ENCODE peak calls at places on chromosomes 2 and 18, in six cellular contexts. C is neural crest cell; M is CD8-positive, alpha-beta T cell; J is PC-3; G is HFF-Myc; U is pancreas. H is an unnamed sample.

GRCh38 chr2:35973132-35973736 is 382.3 kb upstream of the CRIM1 start:
- DNase-seq in C (no peak), M (no peak), J (peak; percentile 38), G (no peak), U (no peak), H (no peak)

GRCh38 chr2:220078439-220078838 is 451.0 kb downstream of the SLC4A3 start:
- DNase-seq in C (no peak), M (no peak), J (no peak), G (no peak), U (no peak), H (peak; percentile 60)

GRCh38 chr2:180823546-180824141 is 156.8 kb upstream of the UBE2E3 start:
- DNase-seq in C (no peak), M (no peak), J (peak; percentile 55), G (no peak), U (no peak), H (no peak)

GRCh38 chr2:45028276-45028675 is 19.0 kb upstream of the SIX2 start:
- DNase-seq in C (no peak), M (no peak), J (peak; percentile 62), G (peak; percentile 12), U (no peak), H (no peak)

GRCh38 chr18:47985837-47986236 is 55.4 kb upstream of the SMAD2 start:
- DNase-seq in C (no peak), M (peak; percentile 32), J (no peak), G (no peak), U (no peak), H (no peak)

GRCh38 chr18:58682429-58683069 is 11.3 kb downstream of the MALT1 start:
- DNase-seq in C (no peak), M (no peak), J (peak; percentile 84), G (peak; percentile 75), U (peak; percentile 54), H (no peak)

GRCh38 chr2:204628926-204629661 is 83.8 kb downstream of the PARD3B start:
- DNase-seq in C (no peak), M (no peak), J (no peak), G (no peak), U (no peak), H (no peak)

GRCh38 chr2:235112365-235112764 is 160.5 kb downstream of the SH3BP4 start:
- DNase-seq in C (no peak), M (no peak), J (no peak), G (no peak), U (no peak), H (no peak)

GRCh38 chr2:161992526-161992925 is 81.5 kb downstream of the DPP4 start:
- DNase-seq in C (no peak), M (peak; percentile 62), J (no peak), G (no peak), U (no peak), H (no peak)

GRCh38 chr2:1132328-1132964 is 181.8 kb downstream of the SNTG2 start:
- DNase-seq in C (no peak), M (no peak), J (no peak), G (no peak), U (no peak), H (no peak)

GRCh38 chr18:26709897-26710296 is 155.6 kb downstream of the AQP4 start:
- DNase-seq in C (no peak), M (no peak), J (no peak), G (no peak), U (no peak), H (no peak)

GRCh38 chr2:53512071-53512841 is 255.3 kb upstream of the CHAC2 start:
- DNase-seq in C (no peak), M (no peak), J (peak; percentile 93), G (no peak), U (no peak), H (no peak)

GRCh38 chr2:84713441-84713840 is 167.4 kb downstream of the TRABD2A start:
- DNase-seq in C (no peak), M (no peak), J (no peak), G (no peak), U (no peak), H (no peak)

GRCh38 chr2:32711219-32711618 is 83.4 kb downstream of the TTC27 start:
- DNase-seq in C (no peak), M (no peak), J (peak; percentile 90), G (no peak), U (no peak), H (peak; percentile 35)

GRCh38 chr2:205738341-205738968 is 56.2 kb downstream of the NRP2 start:
- DNase-seq in C (no peak), M (no peak), J (no peak), G (no peak), U (no peak), H (no peak)

GRCh38 chr2:173998386-173998785 is 33.2 kb upstream of the SP3 start:
- DNase-seq in C (no peak), M (no peak), J (no peak), G (no peak), U (no peak), H (no peak)

GRCh38 chr2:142868281-142868762 is 9.1 kb upstream of the KYNU start:
- DNase-seq in C (no peak), M (no peak), J (peak; percentile 68), G (no peak), U (peak; percentile 31), H (no peak)

GRCh38 chr2:5176764-5177163 is 515.4 kb upstream of the SOX11 start:
- DNase-seq in C (no peak), M (no peak), J (peak; percentile 53), G (no peak), U (no peak), H (no peak)

GRCh38 chr2:223576873-223577272 is 25.3 kb downstream of the SCG2 start:
- DNase-seq in C (no peak), M (no peak), J (no peak), G (peak; percentile 99), U (no peak), H (peak; percentile 86)

DNA sequence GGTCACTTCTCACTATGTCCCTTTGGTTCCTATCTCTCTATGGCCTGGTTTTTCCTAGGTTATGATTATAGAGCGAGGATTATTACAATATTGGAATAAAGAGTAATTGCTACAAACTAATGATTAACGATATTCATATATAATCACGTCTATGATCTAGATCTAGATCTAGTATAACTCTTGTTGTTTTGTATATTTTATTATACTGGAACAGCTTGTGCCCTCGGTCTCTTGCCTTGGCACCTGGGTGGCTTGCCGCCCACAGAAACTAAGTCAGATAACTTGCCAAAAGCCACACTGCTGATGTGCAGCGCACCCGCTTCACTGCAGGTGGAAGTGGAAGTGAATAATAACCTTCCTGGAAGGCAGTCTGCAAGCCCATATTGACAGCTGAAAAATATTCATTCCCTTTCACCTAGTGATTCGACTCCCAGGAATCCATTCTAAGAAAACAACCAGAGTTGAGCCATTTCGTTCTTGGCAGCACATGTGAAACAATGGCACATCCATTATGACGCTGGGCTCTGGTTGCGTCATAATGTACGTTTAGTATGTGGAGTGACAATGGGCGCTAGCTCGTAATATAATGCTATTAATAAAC is 725 bp upstream of the ANKRD53 start:
- DNase-seq in C (no peak), M (peak; percentile 49), J (peak; percentile 57), G (no peak), U (no peak), H (peak; percentile 35)
- TF ChIP-seq CTCF in C (peak; percentile 9), M (peak; percentile 4), J (peak; percentile 39), G (peak; percentile 1), U (no peak), H (no peak)

GRCh38 chr18:74152906-74153305 is 4.6 kb downstream of the TIMM21 start:
- DNase-seq in C (no peak), M (no peak), J (no peak), G (no peak), U (no peak), H (no peak)
- TF ChIP-seq CTCF in C (no peak), M (no peak), J (peak; percentile 35), G (peak; percentile 41), U (no peak), H (peak; percentile 5)

DNA sequence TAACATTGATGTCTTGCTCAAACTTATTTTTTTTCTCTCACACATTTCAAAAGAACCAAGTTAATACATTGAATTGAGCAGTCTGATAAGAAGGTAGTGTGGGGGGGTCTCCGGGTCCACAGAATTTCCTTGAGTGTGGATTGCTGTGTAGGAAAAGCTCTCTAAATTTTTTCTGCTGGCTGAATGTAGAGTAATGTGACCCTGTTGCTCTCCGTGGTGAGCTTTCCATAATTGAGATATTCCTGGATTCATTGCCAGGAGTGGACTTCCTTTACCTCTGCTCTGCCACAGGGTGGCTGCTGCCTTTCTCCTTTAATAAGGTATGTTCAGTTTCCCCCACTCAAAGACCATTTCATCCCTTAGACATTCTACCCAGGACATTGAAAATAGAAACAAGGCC is 50.9 kb downstream of the PKP4 start:
- DNase-seq in C (no peak), M (no peak), J (no peak), G (no peak), U (no peak), H (no peak)
- TF ChIP-seq CTCF in C (no peak), M (no peak), J (no peak), G (no peak), U (no peak), H (no peak)

GRCh38 chr2:30910686-30911085 is 103.4 kb upstream of the CAPN13 start:
- DNase-seq in C (no peak), M (no peak), J (no peak), G (no peak), U (no peak), H (no peak)

GRCh38 chr2:30914456-30914855 is 107.2 kb upstream of the CAPN13 start:
- DNase-seq in C (no peak), M (no peak), J (peak; percentile 31), G (no peak), U (no peak), H (no peak)

GRCh38 chr2:30911327-30911726 is 104.1 kb upstream of the CAPN13 start:
- DNase-seq in C (no peak), M (no peak), J (no peak), G (no peak), U (no peak), H (no peak)

GRCh38 chr2:30912056-30912455 is 104.8 kb upstream of the CAPN13 start:
- DNase-seq in C (no peak), M (no peak), J (no peak), G (no peak), U (no peak), H (no peak)

GRCh38 chr2:30915485-30915884 is 108.2 kb upstream of the CAPN13 start:
- DNase-seq in C (peak; percentile 11), M (no peak), J (peak; percentile 56), G (no peak), U (no peak), H (no peak)
- TF ChIP-seq CTCF in C (peak; percentile 60), M (no peak), J (peak; percentile 56), G (peak; percentile 41), U (no peak), H (peak; percentile 17)

GRCh38 chr2:54805255-54805654 is 81.8 kb downstream of the EML6 start:
- DNase-seq in C (no peak), M (no peak), J (no peak), G (no peak), U (no peak), H (no peak)

GRCh38 chr2:54806975-54807374 is 83.5 kb downstream of the EML6 start:
- DNase-seq in C (no peak), M (no peak), J (no peak), G (no peak), U (no peak), H (no peak)

GRCh38 chr2:54808642-54809041 is 85.2 kb downstream of the EML6 start:
- DNase-seq in C (no peak), M (no peak), J (no peak), G (no peak), U (no peak), H (no peak)

GRCh38 chr2:54801422-54801821 is 78.0 kb downstream of the EML6 start:
- DNase-seq in C (no peak), M (no peak), J (no peak), G (no peak), U (no peak), H (no peak)

GRCh38 chr2:54803783-54804758 is 80.6 kb downstream of the EML6 start:
- DNase-seq in C (no peak), M (no peak), J (no peak), G (no peak), U (no peak), H (no peak)
- TF ChIP-seq CTCF in C (no peak), M (no peak), J (no peak), G (no peak), U (no peak), H (no peak)

H was measured in AG09319.